ENCODE peak calls at places on chromosomes 6 and 20, in seven cellular contexts. H is left lung, A is progenitor cell of endocrine pancreas, J is type B pancreatic cell, B is colonic mucosa, O is kidney epithelial cell, V is fibroblast of lung. T is an unnamed sample.

GRCh38 chr6:137443901-137444300 is 50.3 kb downstream of the OLIG3 start:
- DNase-seq in V (no peak), B (no peak), O (no peak), H (no peak), A (no peak), J (no peak), T (no peak)

GRCh38 chr6:4346659-4347333 is 211.4 kb upstream of the ECI2 start:
- DNase-seq in B (no peak), J (peak), O (no peak), A (no peak), H (no peak), V (no peak), T (no peak)

GRCh38 chr20:50415031-50415515 is 95.1 kb upstream of the PTPN1 start:
- DNase-seq in A (no peak), O (no peak), H (no peak), J (no peak), B (peak), V (no peak), T (no peak)

GRCh38 chr6:2744778-2745177 is 5.9 kb downstream of the MYLK4 start:
- DNase-seq in V (no peak), A (no peak), O (no peak), B (no peak), J (no peak), H (no peak), T (no peak)

GRCh38 chr20:3084986-3085360 is 449 bp upstream of the AVP start:
- DNase-seq in V (no peak), A (no peak), H (no peak), B (no peak), O (no peak), J (no peak), T (no peak)

GRCh38 chr6:166554316-166554715 is 32.2 kb downstream of the RAMACL start:
- DNase-seq in A (no peak), B (no peak), O (no peak), H (no peak), J (no peak), V (no peak), T (peak)

GRCh38 chr6:144036064-144036873 is 28.2 kb upstream of the PLAGL1 start:
- DNase-seq in V (peak), H (peak), J (no peak), O (no peak), A (no peak), B (peak), T (no peak)

GRCh38 chr6:137237413-137238170 is 18.4 kb upstream of the IFNGR1 start:
- DNase-seq in V (peak), H (no peak), J (no peak), B (peak), O (peak), A (no peak), T (no peak)

GRCh38 chr20:58192567-58192966 is 35.9 kb downstream of the ANKRD60 start:
- DNase-seq in B (no peak), O (no peak), A (no peak), H (peak), V (no peak), J (no peak), T (peak)

GRCh38 chr6:170019259-170020040 is 268.0 kb downstream of the ERMARD start:
- DNase-seq in J (peak), V (peak), A (no peak), B (no peak), O (no peak), H (no peak), T (no peak)

GRCh38 chr6:145947108-145947507 is 17.1 kb downstream of the SHPRH start:
- DNase-seq in B (no peak), H (no peak), V (peak), A (no peak), O (no peak), J (no peak), T (no peak)

GRCh38 chr6:2999005-2999620 is 581 bp upstream of the NQO2 start:
- DNase-seq in V (peak), B (no peak), H (no peak), O (no peak), J (no peak), A (no peak), T (no peak)

GRCh38 chr6:42197574-42198362 is 3.0 kb upstream of the GUCA1B start:
- DNase-seq in V (peak), O (no peak), J (no peak), B (no peak), A (no peak), H (no peak), T (no peak)

GRCh38 chr6:25014806-25015560 is 79.2 kb upstream of the RIPOR2 start:
- DNase-seq in O (no peak), A (no peak), V (peak), J (no peak), B (no peak), H (no peak), T (no peak)

GRCh38 chr6:28922841-28923317 is 906 bp downstream of the TRIM27 start:
- DNase-seq in A (peak), H (no peak), B (peak), O (no peak), V (peak), J (no peak), T (no peak)

GRCh38 chr20:10020937-10021336 is 13.8 kb upstream of the ANKEF1 start:
- DNase-seq in J (no peak), B (no peak), O (no peak), V (no peak), A (no peak), H (no peak), T (no peak)

GRCh38 chr6:170289108-170289931 is 1.6 kb downstream of the DLL1 start:
- DNase-seq in B (no peak), H (no peak), V (no peak), O (no peak), J (no peak), A (no peak), T (no peak)

GRCh38 chr6:125924169-125924568 is 32.4 kb upstream of the HINT3 start:
- DNase-seq in J (no peak), B (no peak), A (no peak), O (no peak), V (no peak), H (no peak), T (no peak)

GRCh38 chr20:23350855-23351838 is 556 bp downstream of the NXT1 start:
- DNase-seq in B (peak), H (no peak), J (no peak), A (no peak), O (no peak), V (peak), T (peak)

GRCh38 chr6:162379762-162380409 is 347.7 kb downstream of the PRKN start:
- DNase-seq in B (no peak), O (no peak), V (peak), H (no peak), A (no peak), J (no peak), T (no peak)

GRCh38 chr6:168186438-168186837 is 107.4 kb upstream of the FRMD1 start:
- DNase-seq in O (no peak), J (no peak), V (no peak), B (no peak), A (no peak), H (no peak), T (no peak)

GRCh38 chr6:15132854-15133670 is 112.8 kb upstream of the JARID2 start:
- DNase-seq in B (no peak), H (no peak), O (peak), V (peak), A (no peak), J (no peak), T (no peak)

GRCh38 chr6:164151762-164152161 is 737.2 kb downstream of the QKI start:
- DNase-seq in B (no peak), J (no peak), V (no peak), A (no peak), O (no peak), H (no peak), T (no peak)

GRCh38 chr6:37818536-37819176 is 871 bp upstream of the ZFAND3 start:
- DNase-seq in V (peak), H (peak), B (peak), J (peak), A (peak), O (peak), T (peak)

GRCh38 chr6:52077961-52078613 is 9.3 kb downstream of the PKHD1 start:
- DNase-seq in V (no peak), O (no peak), J (no peak), A (no peak), H (no peak), B (no peak), T (no peak)

GRCh38 chr6:34055223-34055933 is 90.5 kb downstream of the GRM4 start:
- DNase-seq in A (peak), H (peak), J (no peak), V (peak), O (no peak), B (peak), T (peak)

GRCh38 chr6:40482532-40482931 is 104.6 kb downstream of the LRFN2 start:
- DNase-seq in H (no peak), O (no peak), B (no peak), J (no peak), A (no peak), V (no peak), T (peak)

GRCh38 chr20:2761885-2762284 is 38.5 kb downstream of the CPXM1 start:
- DNase-seq in A (no peak), B (no peak), J (no peak), V (no peak), O (no peak), H (no peak), T (no peak)

GRCh38 chr20:62617711-62618483 is 24.4 kb upstream of the SLCO4A1 start:
- DNase-seq in A (no peak), V (no peak), O (no peak), B (no peak), H (peak), J (no peak), T (no peak)

GRCh38 chr6:53730767-53731166 is 64.0 kb upstream of the LRRC1 start:
- DNase-seq in J (no peak), O (no peak), B (no peak), V (no peak), H (no peak), A (no peak), T (no peak)

GRCh38 chr6:33875141-33875581 is 71.4 kb upstream of the MLN start:
- DNase-seq in B (no peak), V (no peak), H (peak), O (no peak), J (no peak), A (no peak), T (no peak)

GRCh38 chr20:35497780-35498189 is 31.7 kb downstream of the C20orf173 start:
- DNase-seq in V (peak), A (no peak), O (no peak), J (no peak), B (no peak), H (no peak), T (peak)

GRCh38 chr6:43823879-43824740 is 54.1 kb downstream of the VEGFA start:
- DNase-seq in H (no peak), V (no peak), A (no peak), B (peak), O (no peak), J (no peak), T (no peak)

GRCh38 chr20:37535443-37536132 is 7.9 kb upstream of the BLCAP start:
- DNase-seq in A (no peak), O (no peak), H (no peak), B (no peak), V (no peak), J (peak), T (no peak)

GRCh38 chr6:149859368-149859767 is 4.8 kb downstream of the LRP11 start:
- DNase-seq in O (no peak), V (peak), B (no peak), A (no peak), H (no peak), J (no peak), T (no peak)

GRCh38 chr6:149855741-149856140 is 8.4 kb downstream of the LRP11 start:
- DNase-seq in J (no peak), H (no peak), V (no peak), A (no peak), B (no peak), O (no peak), T (no peak)

GRCh38 chr6:149855040-149855654 is 9.0 kb downstream of the LRP11 start:
- DNase-seq in J (no peak), V (peak), B (peak), H (no peak), O (peak), A (no peak), T (no peak)

GRCh38 chr6:149856256-149856994 is 7.7 kb downstream of the LRP11 start:
- DNase-seq in O (no peak), B (no peak), V (no peak), J (no peak), H (no peak), A (no peak), T (no peak)

GRCh38 chr6:149857541-149857940 is 6.6 kb downstream of the LRP11 start:
- DNase-seq in A (no peak), J (no peak), O (no peak), B (no peak), V (no peak), H (no peak), T (no peak)
- TF ChIP-seq CTCF in A (no peak), J (no peak), O (no peak), B (no peak), V (no peak), H (no peak), T (no peak)

GRCh38 chr6:11848252-11848651 is 69.6 kb upstream of the ADTRP start:
- DNase-seq in O (no peak), A (no peak), H (no peak), V (no peak), J (no peak), B (no peak), T (no peak)

GRCh38 chr6:11851405-11851804 is 72.8 kb upstream of the ADTRP start:
- DNase-seq in A (no peak), H (no peak), O (peak), J (no peak), B (no peak), V (no peak), T (no peak)

GRCh38 chr6:11847515-11848244 is 69.1 kb upstream of the ADTRP start:
- DNase-seq in A (no peak), J (no peak), H (no peak), O (no peak), B (no peak), V (no peak), T (no peak)

GRCh38 chr6:11852061-11852619 is 73.5 kb upstream of the ADTRP start:
- DNase-seq in O (no peak), J (no peak), H (no peak), B (no peak), V (no peak), A (no peak), T (no peak)

DNA sequence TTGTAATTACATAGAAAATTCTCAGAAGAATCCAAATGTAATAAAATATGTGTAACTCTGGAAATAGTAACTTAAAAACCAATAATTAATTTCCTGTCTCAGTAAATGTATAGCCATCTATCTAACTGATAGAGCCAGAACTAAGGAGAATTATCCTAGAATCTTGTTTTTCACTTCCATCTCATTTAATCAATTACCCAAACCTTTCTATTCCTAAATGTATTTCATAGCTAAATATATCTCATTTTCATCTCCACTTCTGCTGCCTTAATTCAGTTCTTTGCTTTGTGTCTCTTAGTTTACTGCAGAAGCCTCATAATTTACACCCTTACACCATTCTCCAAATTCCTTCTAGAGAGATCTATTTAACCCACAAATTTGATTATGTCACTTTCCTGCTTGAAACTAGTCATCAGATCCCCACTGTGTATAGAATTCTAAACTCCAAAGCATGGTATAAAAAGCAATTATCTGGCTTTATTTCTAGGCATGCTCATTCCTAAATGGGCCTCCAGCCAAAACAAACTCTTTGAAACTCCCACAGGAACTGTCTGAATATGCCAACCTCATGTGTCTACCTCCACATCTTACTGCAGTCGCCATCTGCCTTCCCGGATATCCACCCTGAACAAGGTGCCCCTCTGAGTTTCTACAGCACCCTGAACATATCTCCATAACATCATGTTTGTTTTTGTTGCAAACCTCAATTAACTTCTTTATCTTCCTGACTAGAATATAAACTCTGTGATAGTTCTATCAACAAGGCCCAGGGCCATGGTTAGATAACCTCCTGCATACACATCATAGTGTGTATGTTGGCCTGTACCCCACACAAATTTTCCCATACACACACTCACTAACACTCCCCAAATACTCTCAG is 70.5 kb upstream of the ADTRP start:
- DNase-seq in J (no peak), O (no peak), V (no peak), A (no peak), B (no peak), H (no peak), T (no peak)
- TF ChIP-seq CTCF in J (no peak), O (no peak), V (no peak), A (no peak), B (no peak), H (no peak), T (no peak)

GRCh38 chr6:66558189-66558588 is 851.2 kb upstream of the EYS start:
- DNase-seq in V (no peak), O (no peak), H (no peak), J (no peak), A (no peak), B (no peak), T (no peak)
- TF ChIP-seq CTCF in V (no peak), O (no peak), H (no peak), J (peak), A (peak), B (no peak), T (peak)

GRCh38 chr6:13711384-13711725 is 280 bp downstream of the RANBP9 start:
- DNase-seq in J (no peak), B (no peak), A (no peak), V (no peak), H (peak), O (no peak), T (peak)
- TF ChIP-seq CTCF in J (no peak), B (no peak), A (peak), V (no peak), H (no peak), O (no peak), T (no peak)